ENCODE peak calls at places on chromosomes 3 and 15, in four cellular contexts. V, P, Z and Q are unnamed samples.

GRCh38 chr3:46019707-46020106 is 7.6 kb downstream of the XCR1 start:
- DNase-seq in V (no peak), Z (no peak), P (no peak), Q (no peak)

GRCh38 chr15:25183581-25184330 is 229.0 kb downstream of the SNRPN start:
- DNase-seq in Z (no peak), P (no peak), V (no peak), Q (no peak)

GRCh38 chr3:173096994-173097785 is 43.8 kb downstream of the SPATA16 start:
- DNase-seq in V (no peak), Z (no peak), P (no peak), Q (no peak)

GRCh38 chr3:176814252-176814651 is 383.0 kb downstream of the TBL1XR1 start:
- DNase-seq in P (peak), V (no peak), Z (peak), Q (peak)

GRCh38 chr15:93829115-93829849 is 402.1 kb upstream of the MCTP2 start:
- DNase-seq in Z (no peak), P (peak), V (no peak), Q (peak)

GRCh38 chr15:74817370-74817737 is 4.7 kb downstream of the LMAN1L start:
- DNase-seq in P (peak), V (no peak), Z (no peak), Q (peak)

GRCh38 chr3:123533554-123534159 is 51.2 kb downstream of the HACD2 start:
- DNase-seq in P (no peak), V (no peak), Z (no peak), Q (no peak)

GRCh38 chr15:31160297-31160696 is 58.8 kb upstream of the TRPM1 start:
- DNase-seq in V (no peak), Z (no peak), P (no peak), Q (no peak)

GRCh38 chr15:80694624-80695098 is 449 bp upstream of the ABHD17C start:
- DNase-seq in V (peak), P (no peak), Z (no peak), Q (no peak)

GRCh38 chr3:39435006-39435748 is 28.7 kb downstream of the RPSA start:
- DNase-seq in V (no peak), P (no peak), Z (no peak), Q (no peak)

GRCh38 chr15:93047621-93048425 is 41.2 kb downstream of the RGMA start:
- DNase-seq in V (no peak), Z (no peak), P (no peak), Q (no peak)

GRCh38 chr15:85380860-85381535 is 595 bp downstream of the AKAP13 start:
- DNase-seq in V (peak), P (peak), Z (no peak), Q (no peak)

GRCh38 chr15:38886315-38887163 is 321.9 kb upstream of the RASGRP1 start:
- DNase-seq in Z (no peak), V (no peak), P (no peak), Q (no peak)

GRCh38 chr3:46673151-46674030 is 20.1 kb downstream of the ALS2CL start:
- DNase-seq in P (no peak), V (no peak), Z (no peak), Q (no peak)

GRCh38 chr3:56753206-56753605 is 48.5 kb downstream of the ARHGEF3 start:
- DNase-seq in Z (no peak), V (no peak), P (no peak), Q (no peak)

GRCh38 chr3:95899911-95900310 is 914.5 kb upstream of the EPHA6 start:
- DNase-seq in P (no peak), Z (no peak), V (no peak), Q (no peak)